ENCODE peak calls at places on chromosomes 11 and 22, in six cellular contexts. One of them, this sample, is unnamed.

GRCh38 chr11:70915158-70915795 is 337.1 kb downstream of the SHANK2 start:
- DNase-seq in left lobe of liver: no peak
- DNase-seq in H9: no peak
- DNase-seq in brain microvascular endothelial cell: no peak
- DNase-seq in activated naive CD4-positive, alpha-beta T cell treated with anti-CD3 and anti-CD28 coated beads, Interleukin-2, amount 50 U/mL, for 16 hours: no peak
- DNase-seq in neuronal stem cell: no peak
- DNase-seq in this sample: peak; percentile 35

GRCh38 chr11:31680770-31681169 is 130.4 kb downstream of the PAX6 start:
- DNase-seq in H9: no peak
- DNase-seq in activated naive CD4-positive, alpha-beta T cell treated with anti-CD3 and anti-CD28 coated beads, Interleukin-2, amount 50 U/mL, for 16 hours: no peak
- DNase-seq in brain microvascular endothelial cell: no peak
- DNase-seq in neuronal stem cell: no peak
- DNase-seq in left lobe of liver: no peak
- DNase-seq in this sample: no peak

GRCh38 chr11:93655581-93656255 is 5.8 kb upstream of the CEP295 start:
- DNase-seq in left lobe of liver: no peak
- DNase-seq in brain microvascular endothelial cell: no peak
- DNase-seq in neuronal stem cell: no peak
- DNase-seq in activated naive CD4-positive, alpha-beta T cell treated with anti-CD3 and anti-CD28 coated beads, Interleukin-2, amount 50 U/mL, for 16 hours: no peak
- DNase-seq in H9: no peak
- DNase-seq in this sample: no peak

GRCh38 chr11:65150513-65151271 is 16.4 kb upstream of the SYVN1 start:
- DNase-seq in left lobe of liver: peak; percentile 90
- DNase-seq in neuronal stem cell: no peak
- DNase-seq in brain microvascular endothelial cell: peak; percentile 93
- DNase-seq in H9: peak; percentile 45
- DNase-seq in activated naive CD4-positive, alpha-beta T cell treated with anti-CD3 and anti-CD28 coated beads, Interleukin-2, amount 50 U/mL, for 16 hours: no peak
- DNase-seq in this sample: no peak

GRCh38 chr11:1011320-1011698 is 25.2 kb downstream of the MUC6 start:
- DNase-seq in activated naive CD4-positive, alpha-beta T cell treated with anti-CD3 and anti-CD28 coated beads, Interleukin-2, amount 50 U/mL, for 16 hours: no peak
- DNase-seq in H9: no peak
- DNase-seq in left lobe of liver: no peak
- DNase-seq in neuronal stem cell: no peak
- DNase-seq in brain microvascular endothelial cell: no peak
- DNase-seq in this sample: no peak

GRCh38 chr11:70397336-70397982 is 870 bp upstream of the CTTN start:
- DNase-seq in activated naive CD4-positive, alpha-beta T cell treated with anti-CD3 and anti-CD28 coated beads, Interleukin-2, amount 50 U/mL, for 16 hours: no peak
- DNase-seq in H9: peak; percentile 49
- DNase-seq in left lobe of liver: no peak
- DNase-seq in brain microvascular endothelial cell: peak; percentile 14
- DNase-seq in neuronal stem cell: no peak
- DNase-seq in this sample: no peak

GRCh38 chr22:19887251-19887985 is 32.7 kb upstream of the GNB1L start:
- DNase-seq in neuronal stem cell: no peak
- DNase-seq in H9: no peak
- DNase-seq in activated naive CD4-positive, alpha-beta T cell treated with anti-CD3 and anti-CD28 coated beads, Interleukin-2, amount 50 U/mL, for 16 hours: no peak
- DNase-seq in left lobe of liver: no peak
- DNase-seq in brain microvascular endothelial cell: no peak
- DNase-seq in this sample: no peak

GRCh38 chr11:119169272-119169719 is 771 bp downstream of the NLRX1 start:
- DNase-seq in activated naive CD4-positive, alpha-beta T cell treated with anti-CD3 and anti-CD28 coated beads, Interleukin-2, amount 50 U/mL, for 16 hours: peak; percentile 49
- DNase-seq in left lobe of liver: no peak
- DNase-seq in brain microvascular endothelial cell: no peak
- DNase-seq in H9: peak; percentile 88
- DNase-seq in neuronal stem cell: peak; percentile 33
- DNase-seq in this sample: peak; percentile 70

GRCh38 chr11:126969865-126970479 is 30.6 kb downstream of the KIRREL3 start:
- DNase-seq in brain microvascular endothelial cell: peak; percentile 16
- DNase-seq in H9: peak; percentile 43
- DNase-seq in activated naive CD4-positive, alpha-beta T cell treated with anti-CD3 and anti-CD28 coated beads, Interleukin-2, amount 50 U/mL, for 16 hours: no peak
- DNase-seq in neuronal stem cell: no peak
- DNase-seq in left lobe of liver: no peak
- DNase-seq in this sample: peak; percentile 57

This sample was measured in retina.